ENCODE peak calls at places on chromosome 13, in five cellular contexts. P, L, M, K and N are unnamed samples.

GRCh38 chr13:33259296-33259695 is 26.3 kb downstream of the STARD13 start:
- DNase-seq in K (peak), L (no peak), P (no peak), M (no peak), N (no peak)

GRCh38 chr13:101453784-101454201 is 1.3 kb downstream of the ITGBL1 start:
- DNase-seq in M (no peak), L (no peak), K (peak), P (peak), N (no peak)

GRCh38 chr13:109781384-109782065 is 4.9 kb downstream of the IRS2 start:
- DNase-seq in M (no peak), P (no peak), K (peak), L (peak), N (no peak)

GRCh38 chr13:101942038-101942437 is 459.8 kb downstream of the FGF14 start:
- DNase-seq in L (peak), P (no peak), M (no peak), K (peak), N (no peak)

GRCh38 chr13:107927557-107927956 is 287.8 kb downstream of the LIG4 start:
- DNase-seq in P (no peak), M (no peak), L (no peak), K (no peak), N (no peak)

GRCh38 chr13:110965038-110965754 is 50.3 kb upstream of the ANKRD10 start:
- DNase-seq in P (no peak), K (no peak), M (no peak), L (peak), N (no peak)

GRCh38 chr13:65307056-65307455 is 1923.1 kb downstream of the PCDH9 start:
- DNase-seq in K (no peak), M (no peak), P (no peak), L (no peak), N (no peak)

GRCh38 chr13:41627425-41627824 is 170.1 kb downstream of the RGCC start:
- DNase-seq in K (no peak), P (no peak), L (no peak), M (no peak), N (no peak)

GRCh38 chr13:50144473-50145160 is 129.4 kb downstream of the KCNRG start:
- DNase-seq in L (no peak), K (no peak), M (no peak), P (no peak), N (no peak)

GRCh38 chr13:91609353-91609752 is 210.9 kb downstream of the GPC5 start:
- DNase-seq in L (peak), P (no peak), M (peak), K (no peak), N (no peak)

GRCh38 chr13:24064258-24064860 is 96.2 kb upstream of the SPATA13 start:
- DNase-seq in L (no peak), P (no peak), M (no peak), K (no peak), N (no peak)

GRCh38 chr13:72180253-72180952 is 313.4 kb upstream of the DACH1 start:
- DNase-seq in L (peak), K (peak), P (no peak), M (no peak), N (no peak)

GRCh38 chr13:98080280-98080679 is 62.6 kb upstream of the FARP1 start:
- DNase-seq in M (no peak), K (no peak), P (no peak), L (no peak), N (no peak)

GRCh38 chr13:48637601-48638000 is 16.1 kb upstream of the CYSLTR2 start:
- DNase-seq in L (no peak), K (no peak), M (no peak), P (no peak), N (no peak)

GRCh38 chr13:48636550-48636949 is 17.2 kb upstream of the CYSLTR2 start:
- DNase-seq in P (no peak), K (peak), L (peak), M (no peak), N (no peak)

GRCh38 chr13:48633695-48634094 is 20.0 kb upstream of the CYSLTR2 start:
- DNase-seq in L (no peak), M (no peak), P (no peak), K (no peak), N (no peak)

GRCh38 chr13:48635478-48635877 is 18.3 kb upstream of the CYSLTR2 start:
- DNase-seq in M (no peak), K (no peak), L (no peak), P (no peak), N (no peak)

DNA sequence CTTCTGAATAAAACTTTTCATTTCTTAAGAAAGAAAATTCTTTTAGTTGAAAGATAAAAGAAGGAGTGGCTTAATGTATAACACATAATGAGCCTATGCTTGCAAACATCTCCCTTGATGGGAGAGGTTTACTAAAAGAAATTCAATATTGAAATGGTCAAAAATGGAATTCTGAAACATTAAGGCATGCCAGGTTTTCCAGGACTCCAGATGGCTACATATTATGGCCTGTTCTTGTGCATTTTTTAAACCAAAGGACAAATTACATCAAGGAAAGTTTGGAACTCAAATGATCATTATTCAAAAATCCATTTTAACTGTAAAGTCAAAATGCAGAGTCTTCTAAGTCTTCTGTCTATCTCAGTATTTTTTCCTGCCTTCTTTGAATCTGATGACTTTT is 19.1 kb upstream of the CYSLTR2 start:
- DNase-seq in K (no peak), L (no peak), P (no peak), M (no peak), N (no peak)
- TF ChIP-seq CTCF in K (no peak), L (no peak), P (no peak), M (no peak), N (no peak)

DNA sequence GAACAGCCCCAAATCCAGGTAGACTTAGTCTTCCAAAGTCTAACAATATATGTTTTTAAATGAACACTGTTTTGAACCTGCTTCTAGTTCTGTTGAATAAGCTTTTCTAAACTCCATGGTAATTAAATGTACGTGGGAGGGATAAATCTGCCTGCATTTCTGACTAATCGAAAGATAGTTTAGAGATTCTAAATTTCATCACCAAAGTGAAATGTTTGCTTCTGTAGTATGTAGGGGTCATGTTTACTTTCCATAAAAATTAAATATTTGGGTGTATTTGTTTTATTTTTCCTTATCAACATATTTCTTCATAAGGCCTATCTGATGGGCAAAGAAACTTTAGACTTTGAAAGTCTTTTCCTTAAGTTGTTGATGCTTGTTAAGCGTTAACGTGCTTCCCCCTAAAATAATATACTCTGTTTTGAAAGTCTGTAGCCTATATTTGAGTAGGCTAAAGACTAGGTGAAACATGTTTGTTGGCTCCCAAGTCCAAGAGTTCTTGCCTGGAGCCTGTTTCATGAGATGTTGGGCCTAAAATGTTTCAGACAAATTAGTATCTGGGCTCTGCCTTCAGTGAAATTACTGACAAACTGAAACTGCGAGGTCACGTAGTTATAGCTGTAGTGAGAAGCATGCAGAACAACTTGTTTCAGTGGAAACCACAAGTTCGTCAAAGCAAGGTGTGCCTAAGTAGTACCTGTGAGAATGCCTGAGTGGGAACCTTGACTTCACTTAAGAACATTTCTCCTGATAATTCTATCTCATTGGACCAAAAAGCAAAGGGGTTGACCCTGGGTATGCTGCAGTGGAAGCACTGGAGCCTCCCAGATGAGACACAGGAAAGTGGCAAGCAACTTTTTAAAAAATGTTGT is 126.2 kb downstream of the LMO7 start:
- DNase-seq in M (no peak), L (no peak), P (no peak), K (no peak), N (no peak)
- H3K4me3 ChIP-seq in M (no peak), L (peak), P (peak), K (no peak), N (peak)

GRCh38 chr13:112226320-112227002 is 149.7 kb upstream of the SPACA7 start:
- DNase-seq in L (no peak), P (peak), K (no peak), M (no peak), N (no peak)

GRCh38 chr13:112222971-112223370 is 153.2 kb upstream of the SPACA7 start:
- DNase-seq in K (no peak), L (no peak), M (no peak), P (peak), N (no peak)

GRCh38 chr13:112227031-112227430 is 149.1 kb upstream of the SPACA7 start:
- DNase-seq in P (peak), K (no peak), M (no peak), L (no peak), N (no peak)

GRCh38 chr13:112229445-112229844 is 146.7 kb upstream of the SPACA7 start:
- DNase-seq in P (peak), K (no peak), L (no peak), M (no peak), N (no peak)

DNA sequence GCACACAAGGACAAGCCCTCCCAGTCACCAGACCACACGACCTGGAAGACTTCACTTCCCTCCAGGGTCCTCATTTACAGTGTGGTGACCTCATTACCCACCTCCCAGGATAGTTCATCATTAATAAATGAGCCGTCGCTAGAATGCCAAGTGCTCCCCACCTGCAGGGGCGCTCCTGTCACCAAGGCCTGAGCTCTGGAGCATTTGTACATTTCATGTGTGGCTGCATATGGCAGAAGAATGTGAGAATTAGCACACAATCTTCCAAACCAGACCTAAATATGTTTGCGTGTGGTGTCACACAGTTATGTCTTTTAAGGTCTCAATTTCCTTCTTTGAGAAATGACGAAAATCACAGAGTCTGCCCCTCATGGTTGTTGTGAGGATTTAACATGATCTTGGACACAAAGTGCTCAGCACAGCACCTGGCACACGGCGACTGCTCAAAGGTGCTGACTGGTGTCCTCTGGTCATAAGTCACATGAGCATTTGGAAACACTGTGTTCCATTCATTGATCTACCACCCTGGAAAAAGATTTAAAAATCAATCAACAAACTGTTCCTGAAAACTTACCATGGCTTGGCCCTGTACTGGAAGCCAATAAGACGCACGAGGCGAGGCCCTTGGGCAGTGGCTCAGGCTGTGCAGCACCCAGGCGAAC is 150.6 kb upstream of the SPACA7 start:
- DNase-seq in L (no peak), K (no peak), P (peak), M (no peak), N (no peak)
- TF ChIP-seq CTCF in L (no peak), K (no peak), P (no peak), M (no peak), N (no peak)

DNA sequence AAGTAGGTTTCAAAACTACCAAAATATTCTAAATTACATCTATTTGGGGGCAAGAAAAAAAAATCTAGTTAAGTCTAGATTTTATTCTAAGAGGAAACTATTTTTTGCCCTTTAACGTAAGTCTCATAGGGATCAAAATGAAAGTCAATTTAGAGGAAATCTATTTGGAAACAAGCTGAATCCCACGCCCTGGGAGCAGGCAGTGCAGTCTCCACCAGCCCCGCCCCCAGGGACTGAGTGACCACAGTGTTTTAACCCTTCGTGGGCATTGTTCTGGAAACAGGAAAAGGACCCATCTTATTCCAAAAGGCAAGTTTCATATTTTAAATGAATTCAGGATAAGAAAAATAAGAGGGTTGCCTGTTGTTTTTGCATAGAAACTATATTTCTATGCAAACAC is 209.7 kb downstream of the SPRY2 start:
- DNase-seq in P (peak), K (peak), L (peak), M (no peak), N (no peak)
- H3K4me3 ChIP-seq in P (peak), K (peak), L (peak), M (peak), N (no peak)